ENCODE peak calls at places on chromosomes 5 and 9, in nine cellular contexts. T is ELR, W is fibroblast of lung, A is adipocyte, G is GM12865, K is neural crest cell, L is NCI-H524 treated with DMSO at 0.1 percent for 48 hours, V is C1 segment of cervical spinal cord, I is myocyte. Q is an unnamed sample.

GRCh38 chr9:20658677-20659473 is 25.2 kb upstream of the FOCAD start:
- DNase-seq in V (no peak), G (no peak), L (no peak), K (no peak), A (no peak), T (no peak), I (no peak), W (peak; percentile 23), Q (peak; percentile 2)

GRCh38 chr5:1312206-1312605 is 17.3 kb upstream of the TERT start:
- DNase-seq in K (no peak), G (no peak), L (no peak), I (no peak), A (no peak), V (no peak), W (no peak), T (no peak), Q (no peak)

GRCh38 chr5:104297076-104297475 is 734.5 kb upstream of the NUDT12 start:
- DNase-seq in V (no peak), I (peak; percentile 13), K (no peak), W (peak; percentile 56), A (peak; percentile 9), L (no peak), G (no peak), T (peak; percentile 46), Q (no peak)

GRCh38 chr9:135181336-135181735 is 93.9 kb downstream of the OLFM1 start:
- DNase-seq in I (peak; percentile 1), G (no peak), V (no peak), W (no peak), T (no peak), L (no peak), A (no peak), K (no peak), Q (no peak)

GRCh38 chr9:108831496-108832178 is 24.1 kb downstream of the ACTL7B start:
- DNase-seq in I (no peak), L (no peak), V (no peak), W (no peak), T (peak; percentile 56), A (no peak), K (no peak), G (no peak), Q (no peak)

GRCh38 chr5:134112726-134113571 is 1.5 kb upstream of the TCF7 start:
- DNase-seq in W (no peak), L (no peak), K (no peak), I (no peak), V (no peak), A (no peak), T (no peak), G (no peak), Q (no peak)

GRCh38 chr9:71758785-71759184 is 9.5 kb downstream of the CEMIP2 start:
- DNase-seq in W (peak; percentile 50), A (peak; percentile 45), I (no peak), L (no peak), K (no peak), G (no peak), V (no peak), T (peak; percentile 57), Q (no peak)

GRCh38 chr5:171882118-171882517 is 96.5 kb downstream of the SMIM23 start:
- DNase-seq in W (no peak), I (no peak), L (no peak), A (no peak), G (no peak), V (no peak), T (no peak), K (no peak), Q (no peak)

GRCh38 chr9:113219972-113220371 is 1.1 kb downstream of the FKBP15 start:
- DNase-seq in W (peak; percentile 90), K (no peak), V (no peak), T (peak; percentile 86), G (peak; percentile 89), I (peak; percentile 19), A (peak; percentile 54), L (no peak), Q (no peak)

GRCh38 chr5:68456756-68457217 is 241.2 kb downstream of the PIK3R1 start:
- DNase-seq in W (peak; percentile 70), T (peak; percentile 75), K (no peak), V (no peak), I (peak; percentile 58), G (peak; percentile 53), A (peak; percentile 73), L (no peak), Q (no peak)

GRCh38 chr9:134375430-134376385 is 49.5 kb downstream of the RXRA start:
- DNase-seq in I (peak; percentile 44), T (no peak), K (no peak), A (peak; percentile 33), L (peak; percentile 12), W (peak; percentile 56), V (peak; percentile 33), G (no peak), Q (no peak)

GRCh38 chr5:37875051-37875787 is 35.4 kb upstream of the GDNF start:
- DNase-seq in T (peak; percentile 89), W (peak; percentile 81), G (peak; percentile 62), I (peak; percentile 9), A (peak; percentile 70), K (no peak), L (no peak), V (no peak), Q (no peak)

GRCh38 chr9:4491621-4491975 is 1.3 kb downstream of the SLC1A1 start:
- DNase-seq in L (no peak), T (no peak), W (no peak), A (no peak), G (no peak), I (no peak), V (no peak), K (no peak), Q (no peak)

GRCh38 chr5:756171-756570 is 28.4 kb downstream of the ZDHHC11B start:
- DNase-seq in K (no peak), W (no peak), V (no peak), A (no peak), T (no peak), I (no peak), G (no peak), L (no peak), Q (no peak)

GRCh38 chr9:81574399-81574798 is 114.9 kb downstream of the TLE1 start:
- DNase-seq in V (no peak), W (peak; percentile 90), G (no peak), K (no peak), T (peak; percentile 55), L (no peak), A (peak; percentile 47), I (peak; percentile 65), Q (no peak)

GRCh38 chr5:134568761-134569725 is 43.6 kb downstream of the JADE2 start:
- DNase-seq in G (no peak), K (peak; percentile 36), I (peak; percentile 79), V (peak; percentile 26), L (no peak), T (peak; percentile 35), W (peak; percentile 38), A (no peak), Q (no peak)

GRCh38 chr9:13993482-13994267 is 320.3 kb downstream of the NFIB start:
- DNase-seq in I (no peak), V (no peak), K (no peak), G (no peak), L (no peak), W (no peak), T (no peak), A (no peak), Q (no peak)

GRCh38 chr9:121684381-121685145 is 33.1 kb downstream of the DAB2IP start:
- DNase-seq in V (no peak), A (peak; percentile 45), K (peak; percentile 55), G (peak; percentile 26), T (peak; percentile 38), W (no peak), I (no peak), L (no peak), Q (no peak)

GRCh38 chr5:43514471-43514815 is 505 bp downstream of the C5orf34 start:
- DNase-seq in L (no peak), T (peak; percentile 83), V (no peak), K (no peak), G (no peak), A (peak; percentile 80), I (peak; percentile 77), W (peak; percentile 89), Q (no peak)

GRCh38 chr9:8095531-8096223 is 296.1 kb upstream of the DMAC1 start:
- DNase-seq in V (no peak), I (no peak), G (no peak), A (no peak), W (no peak), L (peak; percentile 18), K (no peak), T (no peak), Q (no peak)

GRCh38 chr5:78905084-78905938 is 79.8 kb downstream of the ARSB start:
- DNase-seq in I (no peak), L (no peak), T (no peak), G (peak; percentile 78), V (no peak), W (no peak), K (no peak), A (no peak), Q (no peak)

GRCh38 chr5:149990518-149991376 is 9.7 kb downstream of the TIGD6 start:
- DNase-seq in K (peak; percentile 68), G (peak; percentile 80), T (peak; percentile 81), W (peak; percentile 61), V (peak; percentile 24), A (peak; percentile 92), I (peak; percentile 83), L (no peak), Q (peak; percentile 35)

Q was measured in T1000.